ENCODE peak calls at places on chromosome 19, in ten cellular contexts. One of them, this sample, is unnamed. For H3K4me1, the result is how much of the 10 kb centered on the place peaks cover.

GRCh38 chr19:17450264-17451075 is 2.0 kb upstream of the TMEM221 start:
- DNase-seq in H1: no peak
- DNase-seq in heart left ventricle: no peak
- DNase-seq in hepatocyte: peak
- DNase-seq in tibial artery: no peak
- DNase-seq in heart right ventricle: no peak
- DNase-seq in left lung: no peak
- DNase-seq in left ventricle myocardium inferior: no peak
- DNase-seq in transverse colon: no peak
- DNase-seq in tibial nerve: no peak
- DNase-seq in this sample: no peak

GRCh38 chr19:10430505-10431253 is 10.3 kb downstream of the PDE4A start:
- DNase-seq in H1: no peak
- DNase-seq in heart left ventricle: peak
- DNase-seq in hepatocyte: peak
- DNase-seq in tibial artery: peak
- DNase-seq in heart right ventricle: peak
- DNase-seq in left lung: peak
- DNase-seq in left ventricle myocardium inferior: peak
- DNase-seq in transverse colon: peak
- DNase-seq in tibial nerve: no peak
- DNase-seq in this sample: peak

GRCh38 chr19:48959341-48960239 is 4.9 kb downstream of the BAX start:
- DNase-seq in H1: no peak
- DNase-seq in heart left ventricle: no peak
- DNase-seq in hepatocyte: no peak
- DNase-seq in tibial artery: no peak
- DNase-seq in heart right ventricle: no peak
- DNase-seq in left lung: peak
- DNase-seq in left ventricle myocardium inferior: no peak
- DNase-seq in transverse colon: no peak
- DNase-seq in tibial nerve: no peak
- DNase-seq in this sample: no peak

GRCh38 chr19:29259867-29260281 is 46.9 kb upstream of the UQCRFS1 start:
- DNase-seq in H1: no peak
- DNase-seq in heart left ventricle: no peak
- DNase-seq in hepatocyte: no peak
- DNase-seq in tibial artery: no peak
- DNase-seq in heart right ventricle: no peak
- DNase-seq in left lung: no peak
- DNase-seq in left ventricle myocardium inferior: no peak
- DNase-seq in transverse colon: no peak
- DNase-seq in tibial nerve: no peak
- DNase-seq in this sample: no peak

GRCh38 chr19:38455031-38455430 is 21.5 kb downstream of the RYR1 start:
- DNase-seq in H1: no peak
- DNase-seq in heart left ventricle: no peak
- DNase-seq in hepatocyte: peak
- DNase-seq in tibial artery: no peak
- DNase-seq in heart right ventricle: no peak
- DNase-seq in left lung: no peak
- DNase-seq in left ventricle myocardium inferior: no peak
- DNase-seq in transverse colon: no peak
- DNase-seq in tibial nerve: no peak
- DNase-seq in this sample: no peak

GRCh38 chr19:54188224-54188871 is 1.0 kb downstream of the MBOAT7 start:
- DNase-seq in H1: no peak
- DNase-seq in heart left ventricle: no peak
- DNase-seq in hepatocyte: peak
- DNase-seq in tibial artery: no peak
- DNase-seq in heart right ventricle: no peak
- DNase-seq in left lung: no peak
- DNase-seq in left ventricle myocardium inferior: no peak
- DNase-seq in transverse colon: no peak
- DNase-seq in tibial nerve: no peak
- DNase-seq in this sample: peak

GRCh38 chr19:45676851-45677263 is 8.8 kb downstream of the GIPR start:
- DNase-seq in H1: no peak
- DNase-seq in heart left ventricle: no peak
- DNase-seq in hepatocyte: peak
- DNase-seq in tibial artery: no peak
- DNase-seq in heart right ventricle: no peak
- DNase-seq in left lung: peak
- DNase-seq in left ventricle myocardium inferior: no peak
- DNase-seq in transverse colon: peak
- DNase-seq in tibial nerve: no peak
- DNase-seq in this sample: peak

GRCh38 chr19:6062274-6062673 is 48.0 kb downstream of the RFX2 start:
- DNase-seq in H1: no peak
- DNase-seq in heart left ventricle: peak
- DNase-seq in hepatocyte: no peak
- DNase-seq in tibial artery: peak
- DNase-seq in heart right ventricle: peak
- DNase-seq in left lung: peak
- DNase-seq in left ventricle myocardium inferior: no peak
- DNase-seq in transverse colon: peak
- DNase-seq in tibial nerve: no peak
- DNase-seq in this sample: peak

GRCh38 chr19:54708781-54709180 is 15.5 kb upstream of the KIR3DL3 start:
- DNase-seq in H1: no peak
- DNase-seq in heart left ventricle: no peak
- DNase-seq in hepatocyte: no peak
- DNase-seq in tibial artery: no peak
- DNase-seq in heart right ventricle: no peak
- DNase-seq in left lung: no peak
- DNase-seq in left ventricle myocardium inferior: no peak
- DNase-seq in transverse colon: no peak
- DNase-seq in tibial nerve: no peak
- DNase-seq in this sample: no peak

GRCh38 chr19:10625003-10625761 is at the start of gene SLC44A2:
- DNase-seq in H1: no peak
- DNase-seq in heart left ventricle: peak
- DNase-seq in hepatocyte: peak
- DNase-seq in tibial artery: peak
- DNase-seq in heart right ventricle: peak
- DNase-seq in left lung: peak
- DNase-seq in left ventricle myocardium inferior: peak
- DNase-seq in transverse colon: peak
- DNase-seq in tibial nerve: peak
- DNase-seq in this sample: peak

GRCh38 chr19:47479701-47480503 is 4.1 kb downstream of the KPTN start:
- DNase-seq in H1: peak
- DNase-seq in heart left ventricle: no peak
- DNase-seq in hepatocyte: no peak
- DNase-seq in tibial artery: no peak
- DNase-seq in heart right ventricle: no peak
- DNase-seq in left lung: no peak
- DNase-seq in left ventricle myocardium inferior: no peak
- DNase-seq in transverse colon: no peak
- DNase-seq in tibial nerve: no peak
- DNase-seq in this sample: peak

GRCh38 chr19:46265217-46265828 is 31.5 kb upstream of the HIF3A start:
- DNase-seq in H1: peak
- DNase-seq in heart left ventricle: peak
- DNase-seq in hepatocyte: peak
- DNase-seq in tibial artery: no peak
- DNase-seq in heart right ventricle: peak
- DNase-seq in left lung: no peak
- DNase-seq in left ventricle myocardium inferior: no peak
- DNase-seq in transverse colon: peak
- DNase-seq in tibial nerve: no peak
- DNase-seq in this sample: peak

GRCh38 chr19:39587496-39587895 is 14.8 kb upstream of the LGALS13 start:
- DNase-seq in H1: no peak
- DNase-seq in heart left ventricle: no peak
- DNase-seq in hepatocyte: no peak
- DNase-seq in tibial artery: no peak
- DNase-seq in heart right ventricle: no peak
- DNase-seq in left lung: no peak
- DNase-seq in left ventricle myocardium inferior: no peak
- DNase-seq in transverse colon: no peak
- DNase-seq in tibial nerve: no peak
- DNase-seq in this sample: no peak
- H3K27ac ChIP-seq in H1: no peak
- H3K27ac ChIP-seq in heart left ventricle: no peak
- H3K27ac ChIP-seq in hepatocyte: no peak
- H3K27ac ChIP-seq in tibial artery: no peak
- H3K27ac ChIP-seq in heart right ventricle: no peak
- H3K27ac ChIP-seq in left lung: no peak
- H3K27ac ChIP-seq in left ventricle myocardium inferior: no peak
- H3K27ac ChIP-seq in transverse colon: no peak
- H3K27ac ChIP-seq in tibial nerve: no peak
- H3K27ac ChIP-seq in this sample: no peak

GRCh38 chr19:2807379-2808128 is 12.1 kb upstream of the ZNF554 start:
- DNase-seq in H1: no peak
- DNase-seq in heart left ventricle: no peak
- DNase-seq in hepatocyte: no peak
- DNase-seq in tibial artery: no peak
- DNase-seq in heart right ventricle: no peak
- DNase-seq in left lung: no peak
- DNase-seq in left ventricle myocardium inferior: no peak
- DNase-seq in transverse colon: no peak
- DNase-seq in tibial nerve: no peak
- DNase-seq in this sample: no peak

GRCh38 chr19:2806736-2807378 is 12.8 kb upstream of the ZNF554 start:
- DNase-seq in H1: no peak
- DNase-seq in heart left ventricle: no peak
- DNase-seq in hepatocyte: no peak
- DNase-seq in tibial artery: no peak
- DNase-seq in heart right ventricle: no peak
- DNase-seq in left lung: no peak
- DNase-seq in left ventricle myocardium inferior: no peak
- DNase-seq in transverse colon: no peak
- DNase-seq in tibial nerve: no peak
- DNase-seq in this sample: no peak

GRCh38 chr19:2810141-2811091 is 9.3 kb upstream of the ZNF554 start:
- DNase-seq in H1: no peak
- DNase-seq in heart left ventricle: no peak
- DNase-seq in hepatocyte: no peak
- DNase-seq in tibial artery: no peak
- DNase-seq in heart right ventricle: no peak
- DNase-seq in left lung: no peak
- DNase-seq in left ventricle myocardium inferior: no peak
- DNase-seq in transverse colon: no peak
- DNase-seq in tibial nerve: no peak
- DNase-seq in this sample: no peak

GRCh38 chr19:2809387-2810140 is 10.1 kb upstream of the ZNF554 start:
- DNase-seq in H1: no peak
- DNase-seq in heart left ventricle: no peak
- DNase-seq in hepatocyte: no peak
- DNase-seq in tibial artery: no peak
- DNase-seq in heart right ventricle: no peak
- DNase-seq in left lung: no peak
- DNase-seq in left ventricle myocardium inferior: no peak
- DNase-seq in transverse colon: no peak
- DNase-seq in tibial nerve: no peak
- DNase-seq in this sample: no peak

GRCh38 chr19:2808129-2808941 is 11.3 kb upstream of the ZNF554 start:
- DNase-seq in H1: no peak
- DNase-seq in heart left ventricle: no peak
- DNase-seq in hepatocyte: no peak
- DNase-seq in tibial artery: no peak
- DNase-seq in heart right ventricle: no peak
- DNase-seq in left lung: no peak
- DNase-seq in left ventricle myocardium inferior: no peak
- DNase-seq in transverse colon: no peak
- DNase-seq in tibial nerve: no peak
- DNase-seq in this sample: no peak
- H3K4me1 ChIP-seq in H1: under half
- H3K4me1 ChIP-seq in heart left ventricle: under half
- H3K4me1 ChIP-seq in hepatocyte: under half
- H3K4me1 ChIP-seq in tibial artery: under half
- H3K4me1 ChIP-seq in heart right ventricle: under half
- H3K4me1 ChIP-seq in left lung: under half
- H3K4me1 ChIP-seq in left ventricle myocardium inferior: under half
- H3K4me1 ChIP-seq in transverse colon: under half
- H3K4me1 ChIP-seq in tibial nerve: under half
- H3K4me1 ChIP-seq in this sample: under half

DNA sequence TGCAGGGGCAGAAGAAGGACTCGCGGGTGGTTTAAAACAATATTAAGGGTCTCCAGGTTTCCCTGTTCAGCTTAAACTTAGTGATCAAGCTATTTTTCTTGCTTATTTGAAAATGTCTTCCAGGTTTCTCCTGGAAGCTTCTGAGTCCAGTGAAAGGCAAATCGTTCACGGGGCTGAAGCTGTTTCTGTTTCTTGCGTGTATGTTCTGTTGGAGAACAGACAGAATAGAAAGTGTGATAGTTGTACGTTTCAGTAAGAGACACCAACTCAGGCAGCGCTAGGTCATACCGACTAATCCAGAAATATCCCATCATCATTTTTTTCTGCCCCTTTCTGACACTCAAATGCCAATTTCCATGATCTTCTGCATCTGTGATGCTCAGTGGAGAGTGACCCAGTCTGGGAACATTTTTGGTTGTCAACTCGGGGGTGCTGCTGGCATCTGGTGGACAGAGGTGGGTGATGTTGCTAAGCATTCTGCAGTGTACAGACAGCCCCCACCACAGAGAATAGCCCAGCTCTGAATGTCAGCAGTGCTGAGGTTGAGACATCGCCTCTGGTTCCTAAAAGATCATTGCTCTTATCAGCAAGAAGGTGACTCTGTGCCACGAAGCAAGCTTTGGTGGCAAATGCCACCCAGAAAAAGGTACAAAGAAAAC is 4.3 kb downstream of the KLF2 start:
- DNase-seq in H1: no peak
- DNase-seq in heart left ventricle: no peak
- DNase-seq in hepatocyte: no peak
- DNase-seq in tibial artery: no peak
- DNase-seq in heart right ventricle: no peak
- DNase-seq in left lung: no peak
- DNase-seq in left ventricle myocardium inferior: no peak
- DNase-seq in transverse colon: no peak
- DNase-seq in tibial nerve: no peak
- DNase-seq in this sample: no peak
- H3K27ac ChIP-seq in H1: no peak
- H3K27ac ChIP-seq in heart left ventricle: peak
- H3K27ac ChIP-seq in hepatocyte: peak
- H3K27ac ChIP-seq in tibial artery: peak
- H3K27ac ChIP-seq in heart right ventricle: peak
- H3K27ac ChIP-seq in left lung: peak
- H3K27ac ChIP-seq in left ventricle myocardium inferior: peak
- H3K27ac ChIP-seq in transverse colon: peak
- H3K27ac ChIP-seq in tibial nerve: peak
- H3K27ac ChIP-seq in this sample: peak

DNA sequence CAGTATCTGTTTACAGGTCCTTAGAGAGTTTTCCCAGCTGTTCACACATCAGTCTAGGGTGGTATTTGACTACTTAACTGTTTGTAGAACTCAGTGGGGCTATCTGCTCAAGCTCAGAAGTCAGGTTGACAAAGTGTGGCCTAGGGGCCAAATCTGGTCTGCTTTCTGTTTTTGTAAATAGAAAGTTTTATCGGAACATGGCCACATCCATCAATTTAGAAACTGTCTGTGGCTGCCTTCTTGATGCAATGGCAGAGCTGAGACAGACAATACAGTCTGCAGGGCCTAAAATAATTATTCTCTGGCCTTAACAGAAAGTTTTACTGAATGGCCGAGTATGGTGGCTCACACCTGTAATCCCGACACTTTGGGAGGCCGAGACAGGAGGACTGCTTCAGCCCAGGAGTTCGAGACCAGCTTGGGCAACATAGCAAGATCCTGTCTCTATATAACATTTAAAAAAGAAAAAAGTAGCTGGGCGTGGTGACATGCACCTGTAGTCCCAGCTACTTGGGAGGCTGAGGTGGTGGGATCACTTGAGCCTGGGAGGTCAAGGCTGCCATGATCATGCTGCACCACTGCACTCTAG is 2.4 kb downstream of the SMG9 start:
- DNase-seq in H1: no peak
- DNase-seq in heart left ventricle: no peak
- DNase-seq in hepatocyte: no peak
- DNase-seq in tibial artery: no peak
- DNase-seq in heart right ventricle: no peak
- DNase-seq in left lung: no peak
- DNase-seq in left ventricle myocardium inferior: no peak
- DNase-seq in transverse colon: no peak
- DNase-seq in tibial nerve: no peak
- DNase-seq in this sample: no peak
- H3K4me1 ChIP-seq in H1: under half
- H3K4me1 ChIP-seq in heart left ventricle: under half
- H3K4me1 ChIP-seq in hepatocyte: under half
- H3K4me1 ChIP-seq in tibial artery: under half
- H3K4me1 ChIP-seq in heart right ventricle: under half
- H3K4me1 ChIP-seq in left lung: under half
- H3K4me1 ChIP-seq in left ventricle myocardium inferior: under half
- H3K4me1 ChIP-seq in transverse colon: under half
- H3K4me1 ChIP-seq in tibial nerve: under half
- H3K4me1 ChIP-seq in this sample: under half

This sample was measured in colonic mucosa.